ENCODE peak calls at places on chromosome 12, in five cellular contexts. K is HuH-7.5; A is astrocyte of the spinal cord; R is HFF-Myc; S is stimulated activated CD8-positive, alpha-beta memory T cell treated with anti-CD3 and anti-CD28 coated beads, Interleukin-7, amount 100 ng/mL, for 1 hour. Y is an unnamed sample.

GRCh38 chr12:1350055-1350933 is 244.1 kb downstream of the FBXL14 start:
- DNase-seq in A (peak; percentile 87), S (no peak), K (no peak), R (peak; percentile 83), Y (no peak)

GRCh38 chr12:45369065-45369464 is 153.2 kb downstream of the ANO6 start:
- DNase-seq in A (peak; percentile 73), S (no peak), K (no peak), R (peak; percentile 55), Y (no peak)

GRCh38 chr12:47867496-47867941 is 37.3 kb downstream of the VDR start:
- DNase-seq in S (no peak), A (peak; percentile 90), R (peak; percentile 54), K (no peak), Y (no peak)

GRCh38 chr12:56645201-56645716 is 525 bp downstream of the ATP5F1B start:
- DNase-seq in K (no peak), S (no peak), A (peak; percentile 5), R (no peak), Y (no peak)

GRCh38 chr12:113472191-113473190 is 820 bp upstream of the LHX5 start:
- DNase-seq in S (no peak), A (no peak), R (no peak), K (no peak), Y (peak; percentile 37)

GRCh38 chr12:97805086-97805485 is 342.5 kb downstream of the RMST start:
- DNase-seq in R (no peak), S (no peak), A (no peak), K (no peak), Y (no peak)

GRCh38 chr12:121137512-121137911 is 4.8 kb downstream of the P2RX7 start:
- DNase-seq in K (no peak), A (no peak), R (no peak), S (no peak), Y (no peak)

GRCh38 chr12:81296556-81297305 is 218.9 kb downstream of the ACSS3 start:
- DNase-seq in R (peak; percentile 7), K (no peak), S (no peak), A (peak; percentile 85), Y (no peak)

GRCh38 chr12:34333337-34333736 is 311.0 kb downstream of the ALG10 start:
- DNase-seq in S (no peak), R (no peak), K (no peak), A (no peak), Y (no peak)

GRCh38 chr12:132238487-132239248 is 90.7 kb downstream of the GALNT9 start:
- DNase-seq in S (no peak), A (no peak), K (no peak), R (no peak), Y (peak; percentile 9)

GRCh38 chr12:128316981-128317526 is 50.1 kb downstream of the TMEM132C start:
- DNase-seq in R (no peak), A (no peak), K (no peak), S (no peak), Y (no peak)

GRCh38 chr12:104790296-104791125 is 167.6 kb downstream of the SLC41A2 start:
- DNase-seq in R (no peak), S (no peak), K (peak; percentile 33), A (no peak), Y (peak; percentile 82)

GRCh38 chr12:112664569-112664968 is 127.0 kb upstream of the RPH3A start:
- DNase-seq in A (peak; percentile 1), K (peak; percentile 16), S (no peak), R (no peak), Y (no peak)

GRCh38 chr12:132517013-132517739 is 27.2 kb downstream of the FBRSL1 start:
- DNase-seq in K (peak; percentile 83), S (no peak), R (no peak), A (no peak), Y (no peak)

GRCh38 chr12:112236386-112236785 is 111.0 kb downstream of the TRAFD1 start:
- DNase-seq in S (no peak), R (no peak), K (no peak), A (peak; percentile 3), Y (no peak)

GRCh38 chr12:80778005-80778541 is 61.4 kb downstream of the MYF5 start:
- DNase-seq in K (peak; percentile 15), S (no peak), A (peak; percentile 94), R (peak; percentile 99), Y (peak; percentile 77)

GRCh38 chr12:15899282-15899870 is 11.8 kb upstream of the DERA start:
- DNase-seq in S (no peak), K (no peak), R (no peak), A (no peak), Y (no peak)

GRCh38 chr12:27193854-27194544 is 50.1 kb upstream of the STK38L start:
- DNase-seq in K (no peak), A (peak; percentile 92), S (no peak), R (peak; percentile 80), Y (no peak)

GRCh38 chr12:117105902-117106301 is 6.7 kb upstream of the TESC start:
- DNase-seq in A (no peak), R (no peak), K (no peak), S (no peak), Y (no peak)

Y was measured in kidney.